ENCODE peak calls at places on chromosome 1, in six cellular contexts. V is HEK293T, I is progenitor cell of endocrine pancreas, J is neural progenitor cell, U is iris pigment epithelial cell, N is lower leg skin. W is an unnamed sample.

GRCh38 chr1:26408604-26409003 is 2.0 kb upstream of the LIN28A start:
- DNase-seq in I (peak; percentile 92), V (peak; percentile 73), U (peak; percentile 65), J (peak; percentile 92), N (peak; percentile 93), W (peak; percentile 92)

GRCh38 chr1:38800720-38801671 is 58.6 kb downstream of the RRAGC start:
- DNase-seq in N (peak; percentile 78), J (no peak), I (no peak), V (no peak), U (no peak), W (no peak)

GRCh38 chr1:29586215-29586614 is 349.9 kb downstream of the PTPRU start:
- DNase-seq in U (no peak), N (peak; percentile 21), I (no peak), J (no peak), V (no peak), W (no peak)

GRCh38 chr1:160078392-160079195 is 2.7 kb upstream of the KCNJ9 start:
- DNase-seq in N (no peak), U (peak; percentile 24), J (peak; percentile 54), I (no peak), V (peak; percentile 81), W (peak; percentile 84)

GRCh38 chr1:236716160-236716559 is 29.9 kb downstream of the ACTN2 start:
- DNase-seq in N (no peak), V (no peak), U (no peak), I (no peak), J (no peak), W (no peak)

GRCh38 chr1:33460947-33461629 is 11.4 kb upstream of the ZSCAN20 start:
- DNase-seq in J (no peak), I (no peak), V (no peak), N (no peak), U (no peak), W (no peak)

GRCh38 chr1:226814751-226815496 is 55.5 kb upstream of the PSEN2 start:
- DNase-seq in I (no peak), U (peak; percentile 71), J (no peak), V (no peak), N (peak; percentile 96), W (peak; percentile 34)

GRCh38 chr1:117695796-117696505 is 90.1 kb downstream of the TENT5C start:
- DNase-seq in J (no peak), U (peak; percentile 95), N (no peak), I (no peak), V (no peak), W (peak; percentile 61)

GRCh38 chr1:2194319-2194897 is at the start of gene FAAP20:
- DNase-seq in V (peak; percentile 81), U (peak; percentile 62), J (peak; percentile 88), N (peak; percentile 93), I (no peak), W (no peak)

GRCh38 chr1:1554926-1555915 is 14.8 kb upstream of the TMEM240 start:
- DNase-seq in N (no peak), J (no peak), V (no peak), U (peak; percentile 91), I (no peak), W (peak; percentile 63)

GRCh38 chr1:170694172-170694926 is 30.4 kb downstream of the PRRX1 start:
- DNase-seq in I (no peak), U (no peak), V (no peak), N (no peak), J (no peak), W (no peak)

GRCh38 chr1:15584489-15585363 is at the start of gene AGMAT:
- DNase-seq in U (peak; percentile 35), J (peak; percentile 73), N (no peak), V (peak; percentile 46), I (peak; percentile 52), W (peak; percentile 87)

GRCh38 chr1:174743654-174744561 is 255.8 kb upstream of the CACYBP start:
- DNase-seq in I (no peak), U (peak; percentile 44), J (peak; percentile 44), V (peak; percentile 50), N (no peak), W (no peak)

GRCh38 chr1:112731451-112731850 is 16.3 kb upstream of the PPM1J start:
- DNase-seq in N (no peak), U (no peak), I (no peak), V (no peak), J (no peak), W (no peak)

W was measured in ELF-1.